ENCODE peak calls at places on chromosomes 13 and 19, in four cellular contexts. X is hepatocyte, D is BE2C, P is transverse colon. W is an unnamed sample.

GRCh38 chr13:97809576-97809975 is 143.9 kb upstream of the IPO5 start:
- DNase-seq in X (no peak), D (no peak), P (no peak), W (no peak)

GRCh38 chr13:76887070-76887563 is 912 bp upstream of the KCTD12 start:
- DNase-seq in X (peak; percentile 23), D (peak; percentile 38), P (no peak), W (no peak)

GRCh38 chr13:41751277-41751676 is 209.6 kb downstream of the VWA8 start:
- DNase-seq in X (peak; percentile 54), D (peak; percentile 18), P (no peak), W (no peak)

GRCh38 chr19:3243851-3244700 is 19.6 kb downstream of the CELF5 start:
- DNase-seq in X (peak; percentile 78), D (no peak), P (peak; percentile 27), W (peak; percentile 78)

GRCh38 chr19:49676136-49676689 is 858 bp upstream of the PRMT1 start:
- DNase-seq in X (peak; percentile 94), D (peak; percentile 84), P (peak; percentile 90), W (peak; percentile 86)

GRCh38 chr19:40217921-40218890 is at the start of gene TTC9B:
- DNase-seq in X (peak; percentile 67), D (peak; percentile 44), P (no peak), W (peak; percentile 38)

GRCh38 chr19:19062454-19063182 is 1.2 kb upstream of the SLC25A42 start:
- DNase-seq in X (no peak), D (peak; percentile 40), P (no peak), W (no peak)

GRCh38 chr19:56966225-56966696 is 125.7 kb upstream of the PEG3 start:
- DNase-seq in X (no peak), D (no peak), P (no peak), W (no peak)

GRCh38 chr19:9934132-9934950 is 2.0 kb downstream of the OLFM2 start:
- DNase-seq in X (peak; percentile 89), D (peak; percentile 86), P (peak; percentile 74), W (peak; percentile 73)

GRCh38 chr19:48401277-48401676 is 7.8 kb downstream of the GRIN2D start:
- DNase-seq in X (no peak), D (no peak), P (no peak), W (no peak)

GRCh38 chr19:48397263-48397635 is 3.8 kb downstream of the GRIN2D start:
- DNase-seq in X (no peak), D (no peak), P (no peak), W (no peak)

GRCh38 chr19:48397636-48398328 is 4.3 kb downstream of the GRIN2D start:
- DNase-seq in X (no peak), D (no peak), P (no peak), W (no peak)

GRCh38 chr19:48398329-48399235 is 5.1 kb downstream of the GRIN2D start:
- DNase-seq in X (peak; percentile 90), D (peak; percentile 94), P (peak; percentile 88), W (peak; percentile 73)

DNA sequence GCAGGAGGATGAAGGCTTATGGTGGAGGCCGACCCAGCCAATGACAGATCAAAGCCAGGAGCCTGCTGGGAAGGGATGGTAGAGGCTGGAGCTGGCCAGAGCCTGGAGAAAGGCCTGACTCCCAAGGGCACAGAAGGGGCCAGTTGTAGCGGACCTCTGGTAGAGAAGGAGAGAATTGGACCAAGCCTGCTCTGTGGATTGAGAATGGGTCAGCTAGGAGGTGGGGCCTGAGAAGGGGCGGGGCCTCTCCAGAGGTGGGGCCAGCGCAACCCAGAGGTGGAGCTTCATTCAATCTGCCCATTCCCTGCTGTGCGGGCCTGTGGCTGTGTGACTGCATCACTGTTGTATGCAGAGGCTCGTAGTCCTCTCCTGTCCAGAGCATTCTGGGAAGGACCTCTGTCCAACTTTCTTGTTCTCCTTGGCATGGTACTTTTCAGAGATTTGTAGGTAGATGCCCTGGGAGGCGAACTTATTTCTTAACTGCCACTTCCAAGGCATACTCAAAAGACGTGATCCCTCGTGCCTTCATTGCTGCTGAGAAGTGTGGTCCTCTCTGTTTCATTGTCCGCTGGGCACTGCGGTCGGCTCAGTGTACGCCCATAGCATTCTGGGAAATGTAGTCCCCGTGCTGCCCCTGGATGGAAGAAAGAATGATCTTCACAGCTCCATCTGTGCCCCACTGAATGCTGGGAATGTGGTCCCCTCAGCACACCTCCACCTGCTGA is 6.7 kb downstream of the GRIN2D start:
- DNase-seq in X (peak; percentile 70), D (peak; percentile 63), P (peak; percentile 60), W (no peak)
- H3K4me3 ChIP-seq in X (no peak overlapping the region), D (peak overlapping the region; percentile 25), P (no peak overlapping the region), W (no peak overlapping the region)

GRCh38 chr19:23917856-23918255 is 3.2 kb downstream of the ZNF726 start:
- DNase-seq in X (no peak), D (no peak), P (no peak), W (no peak)
- H3K4me3 ChIP-seq in X (no peak overlapping the region), D (no peak overlapping the region), P (no peak overlapping the region), W (no peak overlapping the region)

DNA sequence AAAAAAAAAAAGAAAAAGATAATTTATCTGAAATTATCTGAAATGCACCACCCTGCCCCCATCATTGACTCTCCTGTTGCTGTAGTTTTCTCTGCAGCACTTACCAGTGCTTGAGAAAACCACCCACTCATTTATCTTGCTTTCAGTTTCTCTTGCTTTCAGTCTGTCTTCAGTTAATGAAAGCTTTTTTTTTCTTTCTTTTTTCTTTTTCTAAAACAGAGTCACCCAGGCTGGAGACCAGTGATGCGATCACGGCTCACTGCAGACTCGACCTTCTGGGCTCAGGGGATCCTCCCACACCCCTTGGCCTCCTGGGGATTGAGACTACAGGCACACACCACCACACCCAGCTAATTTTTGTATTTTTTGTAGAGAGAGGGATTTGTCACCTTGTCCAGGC is 4.3 kb upstream of the ACP5 start:
- DNase-seq in X (no peak), D (no peak), P (peak; percentile 25), W (peak; percentile 47)
- H3K4me3 ChIP-seq in X (no peak overlapping the region), D (no peak overlapping the region), P (no peak overlapping the region), W (no peak overlapping the region)

GRCh38 chr19:862529-863304 is 3.3 kb downstream of the CFD start:
- DNase-seq in X (peak; percentile 65), D (peak; percentile 70), P (peak; percentile 76), W (peak; percentile 46)

GRCh38 chr19:860481-861098 is 1.1 kb downstream of the CFD start:
- DNase-seq in X (peak; percentile 93), D (peak; percentile 54), P (peak; percentile 84), W (peak; percentile 59)

GRCh38 chr19:861099-861755 is 1.8 kb downstream of the CFD start:
- DNase-seq in X (no peak), D (no peak), P (no peak), W (no peak)

GRCh38 chr19:863305-863620 is 3.8 kb downstream of the CFD start:
- DNase-seq in X (no peak), D (no peak), P (no peak), W (no peak)

DNA sequence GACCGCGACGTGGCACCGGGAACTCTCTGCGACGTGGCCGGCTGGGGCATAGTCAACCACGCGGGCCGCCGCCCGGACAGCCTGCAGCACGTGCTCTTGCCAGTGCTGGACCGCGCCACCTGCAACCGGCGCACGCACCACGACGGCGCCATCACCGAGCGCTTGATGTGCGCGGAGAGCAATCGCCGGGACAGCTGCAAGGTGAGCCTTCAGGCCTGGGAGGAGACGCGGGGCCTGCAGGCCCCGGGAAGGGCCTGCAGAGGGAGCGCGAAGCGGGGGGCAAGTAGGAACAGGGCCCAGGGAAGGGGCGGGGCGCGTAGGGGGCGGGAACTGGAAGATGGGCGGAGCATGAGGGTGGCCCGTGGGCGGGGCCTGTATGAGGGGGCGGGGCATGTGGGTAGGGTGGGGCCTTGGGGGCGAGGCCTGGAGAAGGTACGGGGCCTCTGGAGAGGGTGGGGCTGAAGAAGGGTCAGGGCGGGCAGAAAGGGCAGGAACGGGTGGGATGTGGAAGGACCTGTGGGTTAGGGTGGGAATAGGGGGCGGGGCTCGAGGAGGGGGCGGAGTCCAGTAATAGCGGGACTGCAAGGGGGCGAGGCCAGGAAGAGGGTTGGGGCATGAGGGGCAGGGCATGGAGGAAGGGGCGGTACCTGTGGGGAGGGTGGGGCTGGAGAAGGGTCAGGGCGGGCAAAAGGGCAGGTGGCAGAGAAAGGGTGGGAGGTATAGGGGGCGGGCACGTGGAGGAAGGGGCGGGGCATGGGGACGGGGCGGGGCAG is 2.5 kb downstream of the CFD start:
- DNase-seq in X (peak; percentile 57), D (peak; percentile 80), P (peak; percentile 66), W (peak; percentile 62)
- H3K4me3 ChIP-seq in X (no peak overlapping the region), D (no peak overlapping the region), P (no peak overlapping the region), W (no peak overlapping the region)

DNA sequence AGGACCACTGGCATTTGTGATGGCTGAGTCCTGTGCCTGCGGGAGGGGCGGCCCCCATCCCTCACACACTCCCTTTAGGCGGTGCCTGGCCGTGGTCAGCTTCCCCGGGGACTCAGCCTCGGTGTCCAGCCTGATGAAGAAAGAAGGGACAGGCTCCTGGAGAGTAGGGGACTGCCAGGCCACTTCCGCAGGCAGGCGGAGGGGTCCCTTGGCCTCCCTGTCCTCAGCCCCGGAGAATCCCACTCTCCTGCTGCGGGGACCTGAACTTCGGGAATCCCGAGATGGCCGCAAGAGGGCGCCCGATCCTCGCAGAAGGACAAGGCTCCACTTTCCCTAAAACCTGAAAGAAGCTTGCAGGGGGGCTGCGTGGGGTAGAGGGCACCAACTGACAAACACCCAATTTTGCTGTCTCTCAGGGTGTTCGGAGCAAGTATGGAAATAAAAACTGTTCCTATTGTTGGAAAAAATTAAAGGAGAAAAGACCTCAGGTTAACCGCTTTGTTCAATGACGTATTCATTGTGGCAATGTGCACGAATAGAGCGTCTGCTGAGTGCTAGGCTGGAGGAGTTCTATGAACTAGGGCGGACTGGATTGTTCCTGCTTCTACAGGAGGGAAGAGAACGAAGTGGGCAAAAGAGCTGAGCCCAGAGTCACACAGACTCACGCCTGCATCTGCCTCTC is 297.3 kb downstream of the ZNF536 start:
- DNase-seq in X (peak; percentile 81), D (peak; percentile 83), P (peak; percentile 52), W (no peak)
- H3K4me3 ChIP-seq in X (no peak overlapping the region), D (peak overlapping the region; percentile 28), P (no peak overlapping the region), W (no peak overlapping the region)

DNA sequence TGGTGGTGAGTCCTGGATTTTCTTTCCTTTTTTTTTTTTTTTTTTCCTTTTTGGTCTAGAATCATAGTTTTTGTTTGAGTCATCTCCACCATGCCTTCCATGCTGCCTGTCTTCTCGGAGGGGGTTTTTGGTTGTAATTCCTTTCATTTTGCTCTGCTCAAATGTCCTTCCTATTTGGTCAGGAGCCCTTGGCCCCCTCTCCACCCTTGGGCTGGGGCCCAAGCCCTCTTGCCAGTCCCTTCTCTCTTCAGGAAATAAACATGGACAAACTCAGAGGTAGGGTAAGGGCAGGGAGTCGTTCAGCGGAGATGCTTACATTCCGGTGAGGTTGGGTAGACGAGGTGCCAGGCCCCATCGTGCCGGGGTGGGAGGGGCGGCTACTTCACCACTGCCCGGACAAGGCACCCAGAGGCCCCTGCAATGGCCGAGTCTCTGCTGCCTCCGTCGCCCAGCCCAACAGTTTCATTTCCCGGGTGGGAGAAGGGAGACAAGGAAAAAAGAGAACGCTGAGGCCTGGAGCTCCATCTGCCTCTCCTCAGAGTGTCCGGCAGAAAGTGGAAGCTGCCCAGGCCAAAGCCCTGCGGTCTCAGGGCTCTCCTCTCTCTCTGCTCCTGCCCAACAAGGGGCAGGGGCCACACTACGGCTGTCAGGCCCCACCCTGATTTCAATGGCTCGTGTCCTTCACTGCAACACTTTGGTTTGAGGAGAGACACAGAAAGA is 12.7 kb downstream of the ZNF574 start:
- DNase-seq in X (no peak), D (no peak), P (no peak), W (no peak)
- H3K4me3 ChIP-seq in X (no peak overlapping the region), D (no peak overlapping the region), P (no peak overlapping the region), W (no peak overlapping the region)

W was measured in Jurkat, Clone E6-1.